ENCODE peak calls at places on chromosome 22, in five cellular contexts. One of them, this sample, is unnamed.

GRCh38 chr22:25159028-25159427 is 40.6 kb upstream of the CRYBB3 start:
- DNase-seq in NCI-H510A treated with DMSO at 0.1 percent for 48 hours: no peak
- DNase-seq in MV-4-11: peak; percentile 39
- DNase-seq in HuH-7: no peak
- DNase-seq in activated CD4-positive, alpha-beta T cell treated with anti-CD3 and anti-CD28 coated beads, Interleukin-2, amount 50 U/mL, for 48 hours: no peak
- DNase-seq in this sample: no peak

GRCh38 chr22:36595154-36595553 is 66.2 kb upstream of the EIF3D start:
- DNase-seq in NCI-H510A treated with DMSO at 0.1 percent for 48 hours: no peak
- DNase-seq in MV-4-11: no peak
- DNase-seq in HuH-7: no peak
- DNase-seq in activated CD4-positive, alpha-beta T cell treated with anti-CD3 and anti-CD28 coated beads, Interleukin-2, amount 50 U/mL, for 48 hours: no peak
- DNase-seq in this sample: no peak

GRCh38 chr22:47808886-47809620 is 1046.6 kb downstream of the TBC1D22A start:
- DNase-seq in NCI-H510A treated with DMSO at 0.1 percent for 48 hours: no peak
- DNase-seq in MV-4-11: no peak
- DNase-seq in HuH-7: no peak
- DNase-seq in activated CD4-positive, alpha-beta T cell treated with anti-CD3 and anti-CD28 coated beads, Interleukin-2, amount 50 U/mL, for 48 hours: no peak
- DNase-seq in this sample: no peak

GRCh38 chr22:33861216-33861875 is 58.9 kb downstream of the LARGE1 start:
- DNase-seq in NCI-H510A treated with DMSO at 0.1 percent for 48 hours: no peak
- DNase-seq in MV-4-11: no peak
- DNase-seq in HuH-7: no peak
- DNase-seq in activated CD4-positive, alpha-beta T cell treated with anti-CD3 and anti-CD28 coated beads, Interleukin-2, amount 50 U/mL, for 48 hours: no peak
- DNase-seq in this sample: no peak

GRCh38 chr22:50530280-50530856 is 556 bp upstream of the TYMP start:
- DNase-seq in NCI-H510A treated with DMSO at 0.1 percent for 48 hours: no peak
- DNase-seq in MV-4-11: peak; percentile 81
- DNase-seq in HuH-7: no peak
- DNase-seq in activated CD4-positive, alpha-beta T cell treated with anti-CD3 and anti-CD28 coated beads, Interleukin-2, amount 50 U/mL, for 48 hours: peak; percentile 76
- DNase-seq in this sample: no peak

GRCh38 chr22:42292726-42293520 is 22.5 kb upstream of the TCF20 start:
- DNase-seq in NCI-H510A treated with DMSO at 0.1 percent for 48 hours: no peak
- DNase-seq in MV-4-11: no peak
- DNase-seq in HuH-7: no peak
- DNase-seq in activated CD4-positive, alpha-beta T cell treated with anti-CD3 and anti-CD28 coated beads, Interleukin-2, amount 50 U/mL, for 48 hours: no peak
- DNase-seq in this sample: no peak

GRCh38 chr22:27124336-27125023 is 467.1 kb downstream of the MIAT start:
- DNase-seq in NCI-H510A treated with DMSO at 0.1 percent for 48 hours: no peak
- DNase-seq in MV-4-11: peak; percentile 76
- DNase-seq in HuH-7: no peak
- DNase-seq in activated CD4-positive, alpha-beta T cell treated with anti-CD3 and anti-CD28 coated beads, Interleukin-2, amount 50 U/mL, for 48 hours: no peak
- DNase-seq in this sample: no peak

GRCh38 chr22:42202669-42203068 is 67.8 kb downstream of the TCF20 start:
- DNase-seq in NCI-H510A treated with DMSO at 0.1 percent for 48 hours: no peak
- DNase-seq in MV-4-11: peak; percentile 68
- DNase-seq in HuH-7: no peak
- DNase-seq in activated CD4-positive, alpha-beta T cell treated with anti-CD3 and anti-CD28 coated beads, Interleukin-2, amount 50 U/mL, for 48 hours: peak; percentile 69
- DNase-seq in this sample: no peak

GRCh38 chr22:42419328-42419881 is 12.8 kb downstream of the NFAM1 start:
- DNase-seq in NCI-H510A treated with DMSO at 0.1 percent for 48 hours: no peak
- DNase-seq in MV-4-11: peak; percentile 20
- DNase-seq in HuH-7: no peak
- DNase-seq in activated CD4-positive, alpha-beta T cell treated with anti-CD3 and anti-CD28 coated beads, Interleukin-2, amount 50 U/mL, for 48 hours: no peak
- DNase-seq in this sample: no peak

GRCh38 chr22:37121887-37122591 is 12.5 kb upstream of the TMPRSS6 start:
- DNase-seq in NCI-H510A treated with DMSO at 0.1 percent for 48 hours: no peak
- DNase-seq in MV-4-11: no peak
- DNase-seq in HuH-7: no peak
- DNase-seq in activated CD4-positive, alpha-beta T cell treated with anti-CD3 and anti-CD28 coated beads, Interleukin-2, amount 50 U/mL, for 48 hours: peak; percentile 95
- DNase-seq in this sample: no peak

GRCh38 chr22:44730490-44731356 is 21.7 kb upstream of the ARHGAP8 start:
- DNase-seq in NCI-H510A treated with DMSO at 0.1 percent for 48 hours: no peak
- DNase-seq in MV-4-11: no peak
- DNase-seq in HuH-7: no peak
- DNase-seq in activated CD4-positive, alpha-beta T cell treated with anti-CD3 and anti-CD28 coated beads, Interleukin-2, amount 50 U/mL, for 48 hours: no peak
- DNase-seq in this sample: no peak

GRCh38 chr22:47452184-47452583 is 689.7 kb downstream of the TBC1D22A start:
- DNase-seq in NCI-H510A treated with DMSO at 0.1 percent for 48 hours: no peak
- DNase-seq in MV-4-11: no peak
- DNase-seq in HuH-7: peak; percentile 70
- DNase-seq in activated CD4-positive, alpha-beta T cell treated with anti-CD3 and anti-CD28 coated beads, Interleukin-2, amount 50 U/mL, for 48 hours: no peak
- DNase-seq in this sample: no peak

GRCh38 chr22:42855211-42855610 is 1.9 kb downstream of the ARFGAP3 start:
- DNase-seq in NCI-H510A treated with DMSO at 0.1 percent for 48 hours: no peak
- DNase-seq in MV-4-11: peak; percentile 4
- DNase-seq in HuH-7: no peak
- DNase-seq in activated CD4-positive, alpha-beta T cell treated with anti-CD3 and anti-CD28 coated beads, Interleukin-2, amount 50 U/mL, for 48 hours: no peak
- DNase-seq in this sample: no peak

GRCh38 chr22:32144875-32145274 is 14.2 kb downstream of the C22orf42 start:
- DNase-seq in NCI-H510A treated with DMSO at 0.1 percent for 48 hours: no peak
- DNase-seq in MV-4-11: peak; percentile 98
- DNase-seq in HuH-7: no peak
- DNase-seq in activated CD4-positive, alpha-beta T cell treated with anti-CD3 and anti-CD28 coated beads, Interleukin-2, amount 50 U/mL, for 48 hours: no peak
- DNase-seq in this sample: no peak

GRCh38 chr22:29031236-29031982 is 30.2 kb downstream of the C22orf31 start:
- DNase-seq in NCI-H510A treated with DMSO at 0.1 percent for 48 hours: no peak
- DNase-seq in MV-4-11: no peak
- DNase-seq in HuH-7: peak; percentile 92
- DNase-seq in activated CD4-positive, alpha-beta T cell treated with anti-CD3 and anti-CD28 coated beads, Interleukin-2, amount 50 U/mL, for 48 hours: no peak
- DNase-seq in this sample: peak; percentile 65

GRCh38 chr22:37913233-37913721 is 7.2 kb downstream of the MICALL1 start:
- DNase-seq in NCI-H510A treated with DMSO at 0.1 percent for 48 hours: no peak
- DNase-seq in MV-4-11: no peak
- DNase-seq in HuH-7: no peak
- DNase-seq in activated CD4-positive, alpha-beta T cell treated with anti-CD3 and anti-CD28 coated beads, Interleukin-2, amount 50 U/mL, for 48 hours: no peak
- DNase-seq in this sample: no peak

GRCh38 chr22:44431256-44431655 is 66.8 kb downstream of the RTL6 start:
- DNase-seq in NCI-H510A treated with DMSO at 0.1 percent for 48 hours: no peak
- DNase-seq in MV-4-11: no peak
- DNase-seq in HuH-7: no peak
- DNase-seq in activated CD4-positive, alpha-beta T cell treated with anti-CD3 and anti-CD28 coated beads, Interleukin-2, amount 50 U/mL, for 48 hours: no peak
- DNase-seq in this sample: no peak

GRCh38 chr22:47782461-47783075 is 1020.1 kb downstream of the TBC1D22A start:
- DNase-seq in NCI-H510A treated with DMSO at 0.1 percent for 48 hours: no peak
- DNase-seq in MV-4-11: no peak
- DNase-seq in HuH-7: no peak
- DNase-seq in activated CD4-positive, alpha-beta T cell treated with anti-CD3 and anti-CD28 coated beads, Interleukin-2, amount 50 U/mL, for 48 hours: no peak
- DNase-seq in this sample: no peak

GRCh38 chr22:25405854-25406509 is 158.5 kb upstream of the GRK3 start:
- DNase-seq in NCI-H510A treated with DMSO at 0.1 percent for 48 hours: no peak
- DNase-seq in MV-4-11: no peak
- DNase-seq in HuH-7: no peak
- DNase-seq in activated CD4-positive, alpha-beta T cell treated with anti-CD3 and anti-CD28 coated beads, Interleukin-2, amount 50 U/mL, for 48 hours: no peak
- DNase-seq in this sample: no peak

GRCh38 chr22:45893516-45893915 is 83.4 kb downstream of the WNT7B start:
- DNase-seq in NCI-H510A treated with DMSO at 0.1 percent for 48 hours: no peak
- DNase-seq in MV-4-11: no peak
- DNase-seq in HuH-7: no peak
- DNase-seq in activated CD4-positive, alpha-beta T cell treated with anti-CD3 and anti-CD28 coated beads, Interleukin-2, amount 50 U/mL, for 48 hours: no peak
- DNase-seq in this sample: no peak

GRCh38 chr22:43147821-43148220 is 3.5 kb upstream of the TSPO start:
- DNase-seq in NCI-H510A treated with DMSO at 0.1 percent for 48 hours: no peak
- DNase-seq in MV-4-11: peak; percentile 78
- DNase-seq in HuH-7: no peak
- DNase-seq in activated CD4-positive, alpha-beta T cell treated with anti-CD3 and anti-CD28 coated beads, Interleukin-2, amount 50 U/mL, for 48 hours: no peak
- DNase-seq in this sample: no peak

GRCh38 chr22:18136563-18137320 is 13.2 kb upstream of the USP18 start:
- DNase-seq in NCI-H510A treated with DMSO at 0.1 percent for 48 hours: no peak
- DNase-seq in MV-4-11: no peak
- DNase-seq in HuH-7: no peak
- DNase-seq in activated CD4-positive, alpha-beta T cell treated with anti-CD3 and anti-CD28 coated beads, Interleukin-2, amount 50 U/mL, for 48 hours: no peak
- DNase-seq in this sample: no peak

GRCh38 chr22:39414886-39415285 is 15.3 kb downstream of the TAB1 start:
- DNase-seq in NCI-H510A treated with DMSO at 0.1 percent for 48 hours: no peak
- DNase-seq in MV-4-11: no peak
- DNase-seq in HuH-7: no peak
- DNase-seq in activated CD4-positive, alpha-beta T cell treated with anti-CD3 and anti-CD28 coated beads, Interleukin-2, amount 50 U/mL, for 48 hours: no peak
- DNase-seq in this sample: no peak

GRCh38 chr22:42683599-42684283 is 34.5 kb upstream of the CYB5R3 start:
- DNase-seq in NCI-H510A treated with DMSO at 0.1 percent for 48 hours: no peak
- DNase-seq in MV-4-11: no peak
- DNase-seq in HuH-7: no peak
- DNase-seq in activated CD4-positive, alpha-beta T cell treated with anti-CD3 and anti-CD28 coated beads, Interleukin-2, amount 50 U/mL, for 48 hours: no peak
- DNase-seq in this sample: no peak

GRCh38 chr22:28435271-28435825 is 244.3 kb downstream of the TTC28 start:
- DNase-seq in NCI-H510A treated with DMSO at 0.1 percent for 48 hours: no peak
- DNase-seq in MV-4-11: no peak
- DNase-seq in HuH-7: no peak
- DNase-seq in activated CD4-positive, alpha-beta T cell treated with anti-CD3 and anti-CD28 coated beads, Interleukin-2, amount 50 U/mL, for 48 hours: no peak
- DNase-seq in this sample: no peak

GRCh38 chr22:49801391-49802060 is 26.1 kb downstream of the BRD1 start:
- DNase-seq in NCI-H510A treated with DMSO at 0.1 percent for 48 hours: no peak
- DNase-seq in MV-4-11: no peak
- DNase-seq in HuH-7: no peak
- DNase-seq in activated CD4-positive, alpha-beta T cell treated with anti-CD3 and anti-CD28 coated beads, Interleukin-2, amount 50 U/mL, for 48 hours: no peak
- DNase-seq in this sample: no peak

GRCh38 chr22:27990451-27990840 is 71.4 kb upstream of the PITPNB start:
- DNase-seq in NCI-H510A treated with DMSO at 0.1 percent for 48 hours: no peak
- DNase-seq in MV-4-11: no peak
- DNase-seq in HuH-7: no peak
- DNase-seq in activated CD4-positive, alpha-beta T cell treated with anti-CD3 and anti-CD28 coated beads, Interleukin-2, amount 50 U/mL, for 48 hours: no peak
- DNase-seq in this sample: no peak

GRCh38 chr22:43944670-43945430 is 10.4 kb upstream of the SAMM50 start:
- DNase-seq in NCI-H510A treated with DMSO at 0.1 percent for 48 hours: no peak
- DNase-seq in MV-4-11: no peak
- DNase-seq in HuH-7: no peak
- DNase-seq in activated CD4-positive, alpha-beta T cell treated with anti-CD3 and anti-CD28 coated beads, Interleukin-2, amount 50 U/mL, for 48 hours: no peak
- DNase-seq in this sample: no peak

GRCh38 chr22:45200862-45201511 is 37.3 kb downstream of the NUP50 start:
- DNase-seq in NCI-H510A treated with DMSO at 0.1 percent for 48 hours: no peak
- DNase-seq in MV-4-11: no peak
- DNase-seq in HuH-7: no peak
- DNase-seq in activated CD4-positive, alpha-beta T cell treated with anti-CD3 and anti-CD28 coated beads, Interleukin-2, amount 50 U/mL, for 48 hours: no peak
- DNase-seq in this sample: peak; percentile 37

GRCh38 chr22:37425800-37426531 is 1.3 kb downstream of the ELFN2 start:
- DNase-seq in NCI-H510A treated with DMSO at 0.1 percent for 48 hours: no peak
- DNase-seq in MV-4-11: no peak
- DNase-seq in HuH-7: no peak
- DNase-seq in activated CD4-positive, alpha-beta T cell treated with anti-CD3 and anti-CD28 coated beads, Interleukin-2, amount 50 U/mL, for 48 hours: no peak
- DNase-seq in this sample: no peak

GRCh38 chr22:19823638-19824196 is 31.0 kb downstream of the GNB1L start:
- DNase-seq in NCI-H510A treated with DMSO at 0.1 percent for 48 hours: no peak
- DNase-seq in MV-4-11: peak; percentile 17
- DNase-seq in HuH-7: no peak
- DNase-seq in activated CD4-positive, alpha-beta T cell treated with anti-CD3 and anti-CD28 coated beads, Interleukin-2, amount 50 U/mL, for 48 hours: no peak
- DNase-seq in this sample: no peak

GRCh38 chr22:44689173-44689572 is 12.8 kb upstream of the PRR5 start:
- DNase-seq in NCI-H510A treated with DMSO at 0.1 percent for 48 hours: no peak
- DNase-seq in MV-4-11: no peak
- DNase-seq in HuH-7: no peak
- DNase-seq in activated CD4-positive, alpha-beta T cell treated with anti-CD3 and anti-CD28 coated beads, Interleukin-2, amount 50 U/mL, for 48 hours: no peak
- DNase-seq in this sample: no peak

GRCh38 chr22:33659423-33659822 is 260.9 kb downstream of the LARGE1 start:
- DNase-seq in NCI-H510A treated with DMSO at 0.1 percent for 48 hours: no peak
- DNase-seq in MV-4-11: no peak
- DNase-seq in HuH-7: no peak
- DNase-seq in activated CD4-positive, alpha-beta T cell treated with anti-CD3 and anti-CD28 coated beads, Interleukin-2, amount 50 U/mL, for 48 hours: no peak
- DNase-seq in this sample: peak; percentile 2

GRCh38 chr22:42649261-42650056 is at the start of gene CYB5R3:
- DNase-seq in NCI-H510A treated with DMSO at 0.1 percent for 48 hours: peak; percentile 52
- DNase-seq in MV-4-11: peak; percentile 69
- DNase-seq in HuH-7: peak; percentile 93
- DNase-seq in activated CD4-positive, alpha-beta T cell treated with anti-CD3 and anti-CD28 coated beads, Interleukin-2, amount 50 U/mL, for 48 hours: peak; percentile 86
- DNase-seq in this sample: peak; percentile 59

GRCh38 chr22:19535001-19535400 is 10.8 kb upstream of the CLDN5 start:
- DNase-seq in NCI-H510A treated with DMSO at 0.1 percent for 48 hours: no peak
- DNase-seq in MV-4-11: no peak
- DNase-seq in HuH-7: no peak
- DNase-seq in activated CD4-positive, alpha-beta T cell treated with anti-CD3 and anti-CD28 coated beads, Interleukin-2, amount 50 U/mL, for 48 hours: no peak
- DNase-seq in this sample: no peak